ENCODE peak calls at places on chromosome 15, in seven cellular contexts. P is stomach, B is HCT116, Q is K562, H is transverse colon, S is endothelial cell of umbilical vein, F is vagina. I is an unnamed sample.

GRCh38 chr15:77004189-77004588 is 9.3 kb downstream of the PSTPIP1 start:
- DNase-seq in P (no peak), B (no peak), Q (no peak), H (peak; percentile 43), S (no peak), F (no peak), I (peak; percentile 84)

GRCh38 chr15:83312046-83312445 is 27.6 kb upstream of the BNC1 start:
- DNase-seq in P (no peak), B (no peak), Q (no peak), H (no peak), S (no peak), F (no peak), I (no peak)

GRCh38 chr15:47206358-47206978 is 510.8 kb upstream of the SEMA6D start:
- DNase-seq in P (no peak), B (no peak), Q (no peak), H (no peak), S (no peak), F (no peak), I (no peak)

GRCh38 chr15:36734366-36734765 is 154.9 kb downstream of the CDIN1 start:
- DNase-seq in P (no peak), B (no peak), Q (no peak), H (no peak), S (no peak), F (no peak), I (no peak)

GRCh38 chr15:75446146-75446545 is 5.3 kb downstream of the SIN3A start:
- DNase-seq in P (no peak), B (no peak), Q (no peak), H (no peak), S (no peak), F (no peak), I (no peak)

GRCh38 chr15:57922780-57923179 is 142.7 kb downstream of the ALDH1A2 start:
- DNase-seq in P (peak; percentile 90), B (peak; percentile 2), Q (no peak), H (peak; percentile 65), S (peak; percentile 78), F (no peak), I (no peak)

GRCh38 chr15:67559158-67559557 is 16.7 kb downstream of the MAP2K5 start:
- DNase-seq in P (no peak), B (no peak), Q (no peak), H (no peak), S (no peak), F (no peak), I (no peak)

GRCh38 chr15:68770206-68770605 is 50.5 kb downstream of the ANP32A start:
- DNase-seq in P (no peak), B (no peak), Q (no peak), H (no peak), S (no peak), F (peak; percentile 64), I (no peak)

GRCh38 chr15:24761704-24762302 is 86.2 kb downstream of the NPAP1 start:
- DNase-seq in P (no peak), B (no peak), Q (no peak), H (no peak), S (peak; percentile 9), F (no peak), I (no peak)

GRCh38 chr15:52417501-52417900 is 111.2 kb downstream of the MYO5A start:
- DNase-seq in P (no peak), B (no peak), Q (no peak), H (no peak), S (peak; percentile 90), F (no peak), I (no peak)

GRCh38 chr15:31396881-31397560 is 70.4 kb downstream of the KLF13 start:
- DNase-seq in P (peak; percentile 95), B (peak; percentile 66), Q (peak; percentile 80), H (peak; percentile 97), S (peak; percentile 67), F (no peak), I (peak; percentile 94)

GRCh38 chr15:80468776-80469175 is 64.6 kb downstream of the ARNT2 start:
- DNase-seq in P (no peak), B (no peak), Q (no peak), H (no peak), S (no peak), F (no peak), I (no peak)

GRCh38 chr15:48119277-48119676 is 1.5 kb upstream of the SLC24A5 start:
- DNase-seq in P (no peak), B (no peak), Q (no peak), H (no peak), S (no peak), F (no peak), I (no peak)

GRCh38 chr15:68464451-68465090 is 32.6 kb upstream of the ITGA11 start:
- DNase-seq in P (no peak), B (no peak), Q (no peak), H (no peak), S (no peak), F (no peak), I (no peak)

GRCh38 chr15:45449387-45449786 is 71.0 kb upstream of the GATM start:
- DNase-seq in P (no peak), B (no peak), Q (no peak), H (no peak), S (no peak), F (no peak), I (no peak)

GRCh38 chr15:45449878-45450277 is 71.5 kb upstream of the GATM start:
- DNase-seq in P (peak; percentile 93), B (no peak), Q (no peak), H (peak; percentile 89), S (no peak), F (no peak), I (no peak)

GRCh38 chr15:45448516-45448915 is 70.2 kb upstream of the GATM start:
- DNase-seq in P (no peak), B (no peak), Q (no peak), H (peak; percentile 69), S (no peak), F (no peak), I (no peak)

GRCh38 chr15:45450468-45450867 is 72.1 kb downstream of the SLC30A4 start:
- DNase-seq in P (no peak), B (no peak), Q (no peak), H (peak; percentile 60), S (no peak), F (no peak), I (no peak)

GRCh38 chr15:45448066-45448510 is 69.7 kb upstream of the GATM start:
- DNase-seq in P (no peak), B (no peak), Q (no peak), H (no peak), S (no peak), F (no peak), I (no peak)
- H3K27ac ChIP-seq in P (peak overlapping the region; percentile 79), B (no peak overlapping the region), Q (no peak overlapping the region), H (peak overlapping the region; percentile 90), S (no peak overlapping the region), F (no peak overlapping the region), I (no peak overlapping the region)

GRCh38 chr15:78010112-78010511 is 67.4 kb downstream of the TBC1D2B start:
- DNase-seq in P (no peak), B (no peak), Q (no peak), H (no peak), S (no peak), F (no peak), I (no peak)

GRCh38 chr15:78016860-78017259 is 60.7 kb downstream of the TBC1D2B start:
- DNase-seq in P (peak; percentile 65), B (no peak), Q (no peak), H (no peak), S (no peak), F (no peak), I (no peak)

GRCh38 chr15:78007965-78008886 is 69.3 kb downstream of the TBC1D2B start:
- DNase-seq in P (peak; percentile 92), B (no peak), Q (no peak), H (peak; percentile 64), S (no peak), F (no peak), I (peak; percentile 94)

GRCh38 chr15:78007211-78007956 is 70.1 kb downstream of the TBC1D2B start:
- DNase-seq in P (no peak), B (no peak), Q (no peak), H (no peak), S (no peak), F (no peak), I (no peak)

DNA sequence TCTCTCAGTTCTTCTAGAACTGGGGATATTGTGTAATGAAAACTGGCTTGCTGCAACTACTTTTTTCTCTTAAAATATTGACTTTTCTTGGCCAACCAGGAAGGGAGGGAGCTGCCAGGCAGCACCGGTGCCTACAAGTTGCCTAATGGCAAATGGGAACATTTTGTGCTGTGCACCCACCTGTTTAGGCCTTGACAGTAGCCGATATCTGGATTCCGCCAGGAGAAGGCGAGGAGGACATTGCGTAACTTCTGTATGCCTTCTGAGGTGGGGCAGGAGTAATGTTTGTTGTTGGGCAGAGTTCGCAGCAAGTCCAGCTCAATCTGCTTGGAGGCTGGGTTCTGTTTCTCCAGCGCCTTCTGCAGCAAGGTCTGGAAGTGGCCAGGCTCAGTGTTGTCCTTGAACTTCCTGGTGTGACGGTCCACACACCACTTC is 64.9 kb downstream of the TBC1D2B start:
- DNase-seq in P (peak; percentile 90), B (no peak), Q (no peak), H (peak; percentile 79), S (no peak), F (no peak), I (no peak)
- TF ChIP-seq POLR2AphosphoS5 in P (no peak), B (no peak), Q (no peak), H (peak; percentile 79), S (no peak), F (peak; percentile 42), I (no peak)

GRCh38 chr15:50765202-50765967 is at the start of gene SPPL2A:
- DNase-seq in P (peak; percentile 81), B (peak; percentile 37), Q (peak; percentile 97), H (peak; percentile 86), S (peak; percentile 77), F (no peak), I (peak; percentile 91)
- TF ChIP-seq POLR2A in P (no peak), B (peak; percentile 92), Q (peak; percentile 94), H (peak; percentile 93), S (peak; percentile 95), F (peak; percentile 58), I (peak; percentile 59)

GRCh38 chr15:40357723-40358491 is at the start of gene DISP2:
- DNase-seq in P (peak; percentile 92), B (peak; percentile 51), Q (peak; percentile 100), H (peak; percentile 92), S (peak; percentile 84), F (no peak), I (peak; percentile 92)

GRCh38 chr15:40355976-40356585 is 1.9 kb upstream of the DISP2 start:
- DNase-seq in P (no peak), B (no peak), Q (no peak), H (no peak), S (no peak), F (no peak), I (no peak)

GRCh38 chr15:40354408-40355171 is 3.4 kb upstream of the DISP2 start:
- DNase-seq in P (no peak), B (no peak), Q (peak; percentile 71), H (peak; percentile 11), S (peak; percentile 33), F (no peak), I (no peak)

GRCh38 chr15:40358492-40359353 is 704 bp downstream of the DISP2 start:
- DNase-seq in P (no peak), B (no peak), Q (peak; percentile 73), H (peak; percentile 38), S (no peak), F (no peak), I (no peak)

DNA sequence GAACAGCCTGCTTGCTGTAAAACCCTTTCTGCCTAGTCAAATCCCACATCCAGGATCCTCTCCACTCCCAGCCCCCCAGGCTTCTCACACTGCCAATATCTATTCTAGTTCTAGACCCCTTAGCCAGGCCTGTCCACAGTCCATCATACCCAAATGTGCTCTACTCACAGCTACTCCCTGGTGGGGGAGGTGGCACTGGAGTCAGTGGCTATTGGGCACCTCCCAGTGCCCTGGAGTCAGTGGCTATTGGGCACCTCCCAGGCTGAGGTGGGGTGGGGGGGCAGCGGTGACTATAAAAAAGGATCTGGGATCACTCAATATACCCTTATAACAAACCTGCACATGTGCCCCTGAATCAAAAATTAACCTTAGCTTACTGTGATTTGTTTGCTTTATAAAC is 773 bp upstream of the DISP2 start:
- DNase-seq in P (no peak), B (no peak), Q (no peak), H (peak; percentile 48), S (no peak), F (no peak), I (no peak)
- H3K27ac ChIP-seq in P (no peak overlapping the region), B (no peak overlapping the region), Q (no peak overlapping the region), H (peak overlapping the region; percentile 98), S (no peak overlapping the region), F (no peak overlapping the region), I (no peak overlapping the region)

I was measured in sigmoid colon.